ENCODE peak calls at places on chromosomes 3 and 15, in six cellular contexts. W is stimulated activated naive CD8-positive, alpha-beta T cell treated with anti-CD3 and anti-CD28 coated beads, Interleukin-15, Interleukin-2, amounts not matched to agents 100 U/mL and 50 U/mL, for 24 hours; T is head of caudate nucleus; M is RPMI8226; I is stimulated activated CD4-positive, alpha-beta T cell treated with anti-CD3 and anti-CD28 coated beads, Interleukin-2, amount 100 ng/mL, for 48 hours; H is activated T-helper 9 cell treated with anti-CD3 and anti-CD28 coated beads, Interleukin-2, amount 50 U/mL, for 16 hours. J is an unnamed sample.

GRCh38 chr3:55634345-55634744 is 147.2 kb upstream of the WNT5A start:
- DNase-seq in H (no peak), W (no peak), I (no peak), M (no peak), T (no peak), J (no peak)

GRCh38 chr3:5227812-5228211 is 40.3 kb downstream of the EDEM1 start:
- DNase-seq in W (no peak), I (no peak), T (no peak), H (no peak), M (no peak), J (no peak)

GRCh38 chr15:79981861-79982455 is 11.0 kb upstream of the BCL2A1 start:
- DNase-seq in T (no peak), I (no peak), H (no peak), W (no peak), M (no peak), J (no peak)

GRCh38 chr15:65049418-65049840 is 4.2 kb downstream of the SLC51B start:
- DNase-seq in W (peak), M (peak), I (peak), H (peak), T (peak), J (peak)

GRCh38 chr3:32703491-32703968 is 18.5 kb downstream of the CNOT10 start:
- DNase-seq in T (no peak), M (no peak), H (no peak), I (no peak), W (no peak), J (no peak)

GRCh38 chr3:177574232-177574856 is 377.1 kb upstream of the TBL1XR1 start:
- DNase-seq in T (no peak), H (no peak), M (no peak), W (no peak), I (no peak), J (no peak)

GRCh38 chr3:168116279-168116678 is 20.6 kb upstream of the GOLIM4 start:
- DNase-seq in H (no peak), M (no peak), W (no peak), T (no peak), I (no peak), J (no peak)

GRCh38 chr15:37771462-37771861 is 163.0 kb upstream of the TMCO5A start:
- DNase-seq in I (no peak), M (no peak), W (no peak), H (no peak), T (no peak), J (no peak)

GRCh38 chr3:74845086-74845485 is 230.6 kb upstream of the CNTN3 start:
- DNase-seq in I (no peak), W (no peak), T (no peak), H (no peak), M (no peak), J (no peak)

GRCh38 chr3:187531831-187532230 is 138.4 kb downstream of the SST start:
- DNase-seq in T (no peak), I (no peak), W (no peak), M (no peak), H (no peak), J (no peak)

GRCh38 chr15:57509121-57509520 is 82.6 kb upstream of the MYZAP start:
- DNase-seq in W (no peak), H (no peak), I (no peak), T (no peak), M (peak), J (peak)

GRCh38 chr15:65389226-65389625 is 11.4 kb upstream of the IGDCC3 start:
- DNase-seq in M (no peak), I (no peak), T (no peak), H (no peak), W (no peak), J (no peak)

GRCh38 chr3:182920515-182921084 is 59.7 kb downstream of the DCUN1D1 start:
- DNase-seq in M (no peak), H (no peak), T (no peak), W (no peak), I (no peak), J (no peak)

GRCh38 chr3:50139308-50139707 is 15.8 kb upstream of the SEMA3F start:
- DNase-seq in H (no peak), W (no peak), I (no peak), T (no peak), M (no peak), J (peak)

GRCh38 chr15:92164327-92165000 is 229.2 kb upstream of the ST8SIA2 start:
- DNase-seq in T (no peak), I (no peak), M (no peak), W (no peak), H (no peak), J (no peak)

GRCh38 chr3:48155122-48155521 is 33.1 kb downstream of the CDC25A start:
- DNase-seq in T (no peak), I (no peak), H (no peak), M (no peak), W (no peak), J (no peak)

GRCh38 chr3:130491431-130491830 is 25.5 kb upstream of the COL6A6 start:
- DNase-seq in I (no peak), H (no peak), M (no peak), T (no peak), W (no peak), J (no peak)

GRCh38 chr15:83158393-83158792 is 49.2 kb downstream of the HDGFL3 start:
- DNase-seq in W (no peak), I (no peak), T (no peak), H (no peak), M (no peak), J (no peak)

GRCh38 chr3:81242871-81243270 is 518.6 kb downstream of the GBE1 start:
- DNase-seq in H (no peak), T (no peak), I (no peak), M (no peak), W (no peak), J (no peak)

GRCh38 chr3:181239456-181239855 is 249.9 kb upstream of the DNAJC19 start:
- DNase-seq in W (no peak), H (no peak), I (no peak), M (no peak), T (no peak), J (peak)

GRCh38 chr3:50154840-50155490 is at the start of gene SEMA3F:
- DNase-seq in T (no peak), M (peak), I (peak), W (peak), H (peak), J (peak)

GRCh38 chr15:74170083-74170844 is 3.2 kb upstream of the ISLR start:
- DNase-seq in T (no peak), M (no peak), W (no peak), H (no peak), I (no peak), J (no peak)

J was measured in retina.